ENCODE peak calls at places on chromosomes 16 and 17, in nine cellular contexts. One of them, this sample, is unnamed.

GRCh38 chr16:50025544-50025931 is 513 bp downstream of the CNEP1R1 start:
- DNase-seq in neural crest cell: no peak
- DNase-seq in colonic mucosa: peak
- DNase-seq in IMR-90: no peak
- DNase-seq in lower leg skin: peak
- DNase-seq in fibroblast of the aortic adventitia: peak
- DNase-seq in fibroblast of pulmonary artery: no peak
- DNase-seq in H9: no peak
- DNase-seq in AG10803: peak
- DNase-seq in this sample: no peak

GRCh38 chr17:16459271-16459670 is 32.7 kb downstream of the LRRC75A start:
- DNase-seq in lower leg skin: no peak
- DNase-seq in H9: no peak
- DNase-seq in AG10803: no peak
- DNase-seq in colonic mucosa: no peak
- DNase-seq in fibroblast of the aortic adventitia: no peak
- DNase-seq in IMR-90: no peak
- DNase-seq in fibroblast of pulmonary artery: no peak
- DNase-seq in neural crest cell: no peak
- DNase-seq in this sample: no peak

GRCh38 chr17:77235370-77236080 is 94.8 kb downstream of the SEC14L1 start:
- DNase-seq in neural crest cell: no peak
- DNase-seq in fibroblast of the aortic adventitia: peak
- DNase-seq in IMR-90: peak
- DNase-seq in AG10803: peak
- DNase-seq in fibroblast of pulmonary artery: peak
- DNase-seq in colonic mucosa: peak
- DNase-seq in lower leg skin: peak
- DNase-seq in H9: no peak
- DNase-seq in this sample: no peak

GRCh38 chr17:82489851-82490511 is 29.6 kb upstream of the FOXK2 start:
- DNase-seq in fibroblast of pulmonary artery: no peak
- DNase-seq in lower leg skin: no peak
- DNase-seq in IMR-90: no peak
- DNase-seq in H9: no peak
- DNase-seq in neural crest cell: no peak
- DNase-seq in colonic mucosa: no peak
- DNase-seq in AG10803: no peak
- DNase-seq in fibroblast of the aortic adventitia: no peak
- DNase-seq in this sample: no peak

GRCh38 chr17:64565563-64565962 is 58.8 kb downstream of the CEP95 start:
- DNase-seq in AG10803: peak
- DNase-seq in colonic mucosa: no peak
- DNase-seq in lower leg skin: no peak
- DNase-seq in fibroblast of pulmonary artery: peak
- DNase-seq in IMR-90: no peak
- DNase-seq in H9: no peak
- DNase-seq in neural crest cell: no peak
- DNase-seq in fibroblast of the aortic adventitia: no peak
- DNase-seq in this sample: no peak

GRCh38 chr17:80124351-80124981 is 22.5 kb downstream of the EIF4A3 start:
- DNase-seq in colonic mucosa: no peak
- DNase-seq in neural crest cell: peak
- DNase-seq in AG10803: peak
- DNase-seq in IMR-90: peak
- DNase-seq in fibroblast of pulmonary artery: peak
- DNase-seq in lower leg skin: no peak
- DNase-seq in H9: peak
- DNase-seq in fibroblast of the aortic adventitia: peak
- DNase-seq in this sample: no peak

GRCh38 chr17:51799981-51800380 is 358.5 kb downstream of the CA10 start:
- DNase-seq in H9: no peak
- DNase-seq in fibroblast of the aortic adventitia: no peak
- DNase-seq in fibroblast of pulmonary artery: no peak
- DNase-seq in neural crest cell: no peak
- DNase-seq in lower leg skin: no peak
- DNase-seq in AG10803: no peak
- DNase-seq in IMR-90: no peak
- DNase-seq in colonic mucosa: no peak
- DNase-seq in this sample: no peak

GRCh38 chr17:48441231-48441711 is 11.3 kb upstream of the SKAP1 start:
- DNase-seq in fibroblast of the aortic adventitia: no peak
- DNase-seq in fibroblast of pulmonary artery: no peak
- DNase-seq in neural crest cell: no peak
- DNase-seq in IMR-90: no peak
- DNase-seq in H9: no peak
- DNase-seq in lower leg skin: no peak
- DNase-seq in colonic mucosa: no peak
- DNase-seq in AG10803: no peak
- DNase-seq in this sample: no peak

GRCh38 chr17:74833501-74834361 is 26.0 kb downstream of the GRIN2C start:
- DNase-seq in AG10803: peak
- DNase-seq in fibroblast of the aortic adventitia: no peak
- DNase-seq in fibroblast of pulmonary artery: no peak
- DNase-seq in IMR-90: peak
- DNase-seq in lower leg skin: peak
- DNase-seq in colonic mucosa: no peak
- DNase-seq in neural crest cell: no peak
- DNase-seq in H9: no peak
- DNase-seq in this sample: no peak

GRCh38 chr16:64738321-64738960 is 383.4 kb downstream of the CDH11 start:
- DNase-seq in IMR-90: peak
- DNase-seq in AG10803: peak
- DNase-seq in fibroblast of pulmonary artery: peak
- DNase-seq in neural crest cell: no peak
- DNase-seq in fibroblast of the aortic adventitia: peak
- DNase-seq in lower leg skin: no peak
- DNase-seq in colonic mucosa: no peak
- DNase-seq in H9: no peak
- DNase-seq in this sample: no peak

GRCh38 chr17:81339502-81340296 is 44.6 kb upstream of the SLC38A10 start:
- DNase-seq in fibroblast of the aortic adventitia: no peak
- DNase-seq in fibroblast of pulmonary artery: no peak
- DNase-seq in lower leg skin: no peak
- DNase-seq in H9: peak
- DNase-seq in IMR-90: no peak
- DNase-seq in colonic mucosa: peak
- DNase-seq in AG10803: no peak
- DNase-seq in neural crest cell: no peak
- DNase-seq in this sample: no peak

GRCh38 chr16:56399047-56399446 is 26.3 kb downstream of the AMFR start:
- DNase-seq in IMR-90: no peak
- DNase-seq in H9: no peak
- DNase-seq in neural crest cell: no peak
- DNase-seq in AG10803: no peak
- DNase-seq in colonic mucosa: no peak
- DNase-seq in fibroblast of pulmonary artery: no peak
- DNase-seq in fibroblast of the aortic adventitia: no peak
- DNase-seq in lower leg skin: no peak
- DNase-seq in this sample: no peak

GRCh38 chr17:68289936-68290267 is 1.0 kb downstream of the SLC16A6 start:
- DNase-seq in lower leg skin: no peak
- DNase-seq in IMR-90: no peak
- DNase-seq in neural crest cell: no peak
- DNase-seq in AG10803: no peak
- DNase-seq in fibroblast of pulmonary artery: no peak
- DNase-seq in colonic mucosa: no peak
- DNase-seq in fibroblast of the aortic adventitia: no peak
- DNase-seq in H9: no peak
- DNase-seq in this sample: no peak

GRCh38 chr17:7854851-7855642 is at the start of gene TMEM88:
- DNase-seq in neural crest cell: no peak
- DNase-seq in lower leg skin: peak
- DNase-seq in colonic mucosa: peak
- DNase-seq in AG10803: no peak
- DNase-seq in H9: peak
- DNase-seq in fibroblast of pulmonary artery: no peak
- DNase-seq in IMR-90: no peak
- DNase-seq in fibroblast of the aortic adventitia: peak
- DNase-seq in this sample: no peak

GRCh38 chr17:56866496-56866895 is 32.5 kb downstream of the DGKE start:
- DNase-seq in lower leg skin: no peak
- DNase-seq in neural crest cell: no peak
- DNase-seq in IMR-90: no peak
- DNase-seq in H9: no peak
- DNase-seq in fibroblast of pulmonary artery: no peak
- DNase-seq in AG10803: no peak
- DNase-seq in colonic mucosa: no peak
- DNase-seq in fibroblast of the aortic adventitia: no peak
- DNase-seq in this sample: no peak

GRCh38 chr16:67405336-67405735 is 10.9 kb downstream of the ZDHHC1 start:
- DNase-seq in fibroblast of pulmonary artery: no peak
- DNase-seq in fibroblast of the aortic adventitia: no peak
- DNase-seq in AG10803: no peak
- DNase-seq in colonic mucosa: no peak
- DNase-seq in lower leg skin: no peak
- DNase-seq in neural crest cell: no peak
- DNase-seq in H9: no peak
- DNase-seq in IMR-90: no peak
- DNase-seq in this sample: no peak

DNA sequence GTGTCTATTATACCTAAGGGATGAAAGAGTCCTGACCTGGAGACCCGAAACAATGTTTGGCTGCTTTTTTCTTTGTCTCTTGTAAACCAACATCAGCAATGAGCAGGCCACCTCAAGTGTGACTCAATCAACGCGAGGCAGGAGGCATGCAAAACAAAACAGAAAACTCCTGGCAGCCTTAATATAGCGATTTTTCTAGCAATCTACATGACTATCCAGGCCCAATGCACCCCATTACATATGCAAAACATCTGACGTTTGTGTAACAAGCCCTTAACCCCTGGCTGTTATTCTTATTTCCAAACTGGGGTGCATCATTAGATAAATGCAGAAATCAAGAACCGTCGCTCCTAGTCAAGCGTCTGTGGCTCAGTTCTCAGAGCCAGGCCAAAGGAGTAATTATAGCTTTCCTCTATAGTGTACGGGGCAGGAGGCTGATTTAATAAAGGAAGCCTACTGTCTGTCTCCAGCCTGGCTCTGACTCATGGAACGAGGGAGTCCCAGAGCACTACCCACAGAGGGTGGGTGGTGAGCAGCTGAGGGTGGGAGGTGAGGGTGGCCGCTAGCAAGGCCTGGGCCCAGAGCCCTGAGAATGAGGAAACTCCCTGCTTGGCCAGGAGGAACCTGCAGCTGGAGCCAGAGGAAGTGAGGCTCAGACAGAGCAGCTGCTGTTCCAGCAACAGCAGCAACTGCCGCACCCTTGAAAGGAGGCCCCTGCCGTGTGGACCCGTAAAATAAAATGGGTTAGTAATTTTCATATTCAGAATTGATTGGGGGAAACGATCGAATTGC is 43.9 kb downstream of the CHD9 start:
- DNase-seq in fibroblast of the aortic adventitia: peak
- DNase-seq in neural crest cell: no peak
- DNase-seq in colonic mucosa: peak
- DNase-seq in fibroblast of pulmonary artery: peak
- DNase-seq in IMR-90: peak
- DNase-seq in H9: peak
- DNase-seq in AG10803: peak
- DNase-seq in lower leg skin: peak
- DNase-seq in this sample: peak
- TF ChIP-seq CTCF in fibroblast of the aortic adventitia: peak
- TF ChIP-seq CTCF in neural crest cell: no peak
- TF ChIP-seq CTCF in colonic mucosa: no peak
- TF ChIP-seq CTCF in fibroblast of pulmonary artery: no peak
- TF ChIP-seq CTCF in IMR-90: no peak
- TF ChIP-seq CTCF in H9: no peak
- TF ChIP-seq CTCF in AG10803: no peak
- TF ChIP-seq CTCF in lower leg skin: no peak
- TF ChIP-seq CTCF in this sample: no peak

GRCh38 chr17:45409659-45410076 is 23.0 kb downstream of the ARHGAP27 start:
- DNase-seq in AG10803: no peak
- DNase-seq in neural crest cell: no peak
- DNase-seq in lower leg skin: no peak
- DNase-seq in colonic mucosa: no peak
- DNase-seq in H9: no peak
- DNase-seq in fibroblast of pulmonary artery: no peak
- DNase-seq in IMR-90: no peak
- DNase-seq in fibroblast of the aortic adventitia: no peak
- DNase-seq in this sample: no peak

GRCh38 chr17:45411348-45412105 is 21.1 kb downstream of the ARHGAP27 start:
- DNase-seq in IMR-90: no peak
- DNase-seq in AG10803: no peak
- DNase-seq in fibroblast of pulmonary artery: no peak
- DNase-seq in neural crest cell: no peak
- DNase-seq in fibroblast of the aortic adventitia: no peak
- DNase-seq in H9: no peak
- DNase-seq in colonic mucosa: peak
- DNase-seq in lower leg skin: no peak
- DNase-seq in this sample: no peak

GRCh38 chr17:45413498-45413923 is 19.2 kb downstream of the ARHGAP27 start:
- DNase-seq in H9: no peak
- DNase-seq in IMR-90: no peak
- DNase-seq in lower leg skin: no peak
- DNase-seq in fibroblast of pulmonary artery: no peak
- DNase-seq in fibroblast of the aortic adventitia: no peak
- DNase-seq in colonic mucosa: peak
- DNase-seq in AG10803: no peak
- DNase-seq in neural crest cell: no peak
- DNase-seq in this sample: no peak

GRCh38 chr17:45410144-45411091 is 22.3 kb downstream of the ARHGAP27 start:
- DNase-seq in colonic mucosa: peak
- DNase-seq in fibroblast of the aortic adventitia: no peak
- DNase-seq in H9: no peak
- DNase-seq in fibroblast of pulmonary artery: no peak
- DNase-seq in neural crest cell: no peak
- DNase-seq in AG10803: no peak
- DNase-seq in IMR-90: no peak
- DNase-seq in lower leg skin: no peak
- DNase-seq in this sample: no peak

GRCh38 chr17:45414997-45415881 is 17.4 kb downstream of the ARHGAP27 start:
- DNase-seq in AG10803: no peak
- DNase-seq in colonic mucosa: peak
- DNase-seq in IMR-90: no peak
- DNase-seq in fibroblast of the aortic adventitia: no peak
- DNase-seq in fibroblast of pulmonary artery: no peak
- DNase-seq in H9: peak
- DNase-seq in lower leg skin: no peak
- DNase-seq in neural crest cell: no peak
- DNase-seq in this sample: no peak
- TF ChIP-seq CTCF in AG10803: no peak
- TF ChIP-seq CTCF in colonic mucosa: no peak
- TF ChIP-seq CTCF in IMR-90: no peak
- TF ChIP-seq CTCF in fibroblast of the aortic adventitia: no peak
- TF ChIP-seq CTCF in fibroblast of pulmonary artery: no peak
- TF ChIP-seq CTCF in H9: no peak
- TF ChIP-seq CTCF in lower leg skin: no peak
- TF ChIP-seq CTCF in neural crest cell: no peak
- TF ChIP-seq CTCF in this sample: no peak

GRCh38 chr16:11673091-11674000 is 5.1 kb downstream of the SNN start:
- DNase-seq in fibroblast of the aortic adventitia: no peak
- DNase-seq in lower leg skin: no peak
- DNase-seq in AG10803: no peak
- DNase-seq in colonic mucosa: no peak
- DNase-seq in fibroblast of pulmonary artery: no peak
- DNase-seq in neural crest cell: no peak
- DNase-seq in H9: no peak
- DNase-seq in IMR-90: no peak
- DNase-seq in this sample: no peak
- TF ChIP-seq CTCF in fibroblast of the aortic adventitia: no peak
- TF ChIP-seq CTCF in lower leg skin: no peak
- TF ChIP-seq CTCF in AG10803: no peak
- TF ChIP-seq CTCF in colonic mucosa: no peak
- TF ChIP-seq CTCF in fibroblast of pulmonary artery: no peak
- TF ChIP-seq CTCF in neural crest cell: no peak
- TF ChIP-seq CTCF in H9: no peak
- TF ChIP-seq CTCF in IMR-90: no peak
- TF ChIP-seq CTCF in this sample: no peak

GRCh38 chr16:19021747-19022146 is 38.0 kb downstream of the TMC7 start:
- DNase-seq in colonic mucosa: no peak
- DNase-seq in AG10803: no peak
- DNase-seq in neural crest cell: no peak
- DNase-seq in IMR-90: no peak
- DNase-seq in H9: no peak
- DNase-seq in lower leg skin: no peak
- DNase-seq in fibroblast of pulmonary artery: no peak
- DNase-seq in fibroblast of the aortic adventitia: no peak
- DNase-seq in this sample: no peak
- TF ChIP-seq CTCF in colonic mucosa: no peak
- TF ChIP-seq CTCF in AG10803: no peak
- TF ChIP-seq CTCF in neural crest cell: no peak
- TF ChIP-seq CTCF in IMR-90: no peak
- TF ChIP-seq CTCF in H9: no peak
- TF ChIP-seq CTCF in lower leg skin: no peak
- TF ChIP-seq CTCF in fibroblast of pulmonary artery: no peak
- TF ChIP-seq CTCF in fibroblast of the aortic adventitia: no peak
- TF ChIP-seq CTCF in this sample: no peak

This sample was measured in omental fat pad.